ENCODE peak calls at places on chromosome 12, in five cellular contexts. U, W, B, D and L are unnamed samples.

GRCh38 chr12:79547044-79547734 is 143.6 kb downstream of the PAWR start:
- DNase-seq in W (no peak), B (no peak), D (no peak), U (peak; percentile 98), L (no peak)

GRCh38 chr12:40561395-40561966 is 130.8 kb upstream of the CNTN1 start:
- DNase-seq in U (no peak), B (no peak), D (no peak), W (no peak), L (no peak)

GRCh38 chr12:75642226-75642625 is 130.8 kb upstream of the KRR1 start:
- DNase-seq in W (no peak), U (peak; percentile 44), B (no peak), D (peak; percentile 17), L (no peak)

GRCh38 chr12:7907009-7907408 is 29.0 kb downstream of the SLC2A3 start:
- DNase-seq in U (peak; percentile 42), B (no peak), D (no peak), W (no peak), L (no peak)

GRCh38 chr12:63994704-63995103 is 150.2 kb downstream of the SRGAP1 start:
- DNase-seq in U (no peak), W (no peak), B (no peak), D (no peak), L (no peak)

GRCh38 chr12:62738611-62739010 is 196.3 kb downstream of the PPM1H start:
- DNase-seq in U (no peak), W (no peak), B (no peak), D (no peak), L (no peak)

GRCh38 chr12:42056130-42056529 is 88.5 kb downstream of the GXYLT1 start:
- DNase-seq in U (no peak), W (no peak), D (peak; percentile 26), B (no peak), L (no peak)

GRCh38 chr12:40819427-40820108 is 127.3 kb downstream of the CNTN1 start:
- DNase-seq in D (no peak), B (no peak), W (no peak), U (no peak), L (no peak)

GRCh38 chr12:15329891-15330290 is 7.6 kb downstream of the PTPRO start:
- DNase-seq in B (no peak), D (no peak), W (no peak), U (no peak), L (no peak)

GRCh38 chr12:108447168-108447840 is 67.8 kb upstream of the FICD start:
- DNase-seq in B (no peak), W (no peak), D (no peak), U (peak; percentile 52), L (no peak)

GRCh38 chr12:114614040-114614439 is 69.9 kb downstream of the TBX3 start:
- DNase-seq in B (no peak), U (no peak), W (no peak), D (no peak), L (no peak)

GRCh38 chr12:57148469-57149308 is 1.3 kb upstream of the LRP1-AS start:
- DNase-seq in B (peak; percentile 88), W (no peak), D (no peak), U (peak; percentile 14), L (no peak)

GRCh38 chr12:57146925-57147640 is at the start of gene LRP1-AS:
- DNase-seq in B (no peak), W (no peak), D (no peak), U (no peak), L (no peak)

GRCh38 chr12:57147641-57147944 is 174 bp upstream of the LRP1-AS start:
- DNase-seq in D (no peak), U (no peak), B (peak; percentile 75), W (no peak), L (no peak)

GRCh38 chr12:57150400-57150799 is 3.0 kb upstream of the LRP1-AS start:
- DNase-seq in U (no peak), W (no peak), B (no peak), D (no peak), L (no peak)

GRCh38 chr12:57149309-57149900 is 2.0 kb upstream of the LRP1-AS start:
- DNase-seq in U (peak; percentile 17), D (no peak), B (peak; percentile 88), W (no peak), L (no peak)
- H3K4me3 ChIP-seq in U (no peak overlapping the region), D (no peak overlapping the region), B (no peak overlapping the region), W (no peak overlapping the region), L (no peak overlapping the region)

GRCh38 chr12:125191361-125192087 is 126.3 kb downstream of the AACS start:
- DNase-seq in D (no peak), U (no peak), B (no peak), W (no peak), L (no peak)
- H3K4me3 ChIP-seq in D (no peak overlapping the region), U (no peak overlapping the region), B (no peak overlapping the region), W (no peak overlapping the region), L (no peak overlapping the region)

DNA sequence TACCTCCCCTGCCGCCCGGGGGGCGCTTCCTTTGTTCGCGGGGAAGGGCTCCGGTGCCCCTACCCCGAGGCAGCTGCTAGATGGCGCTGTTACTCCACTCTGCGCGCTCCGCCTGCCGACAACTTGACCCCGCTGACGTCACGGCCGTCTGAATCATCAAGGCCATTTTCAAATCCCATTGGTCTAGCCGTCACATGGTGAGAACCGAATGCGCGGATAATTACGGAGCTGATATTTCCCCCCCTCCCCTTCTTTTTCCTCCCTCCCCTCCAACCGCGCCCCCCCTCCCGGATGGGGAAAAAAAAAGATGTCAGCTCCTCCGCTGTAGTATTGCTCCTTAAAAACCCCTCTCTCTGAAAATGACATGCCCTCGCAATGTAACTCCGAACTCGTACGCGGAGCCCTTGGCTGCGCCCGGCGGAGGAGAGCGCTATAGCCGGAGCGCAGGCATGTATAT is at the start of gene HOXC10:
- DNase-seq in W (peak; percentile 65), B (peak; percentile 93), D (peak; percentile 75), U (peak; percentile 71), L (peak; percentile 54)
- H3K4me3 ChIP-seq in W (no peak within 1 kb of the TSS), B (no peak within 1 kb of the TSS), D (peak within 1 kb of the TSS; percentile 13), U (no peak within 1 kb of the TSS), L (peak within 1 kb of the TSS; percentile 6)

GRCh38 chr12:66164349-66164821 is 5.4 kb downstream of the TMBIM4 start:
- DNase-seq in D (no peak), W (no peak), U (no peak), B (no peak), L (no peak)

GRCh38 chr12:66169221-66170170 is at the start of gene TMBIM4:
- DNase-seq in W (peak; percentile 86), B (peak; percentile 93), D (peak; percentile 92), U (peak; percentile 87), L (peak; percentile 83)

GRCh38 chr12:66168410-66168809 is 1.4 kb downstream of the TMBIM4 start:
- DNase-seq in B (no peak), W (no peak), D (no peak), U (no peak), L (no peak)

GRCh38 chr12:66165141-66165540 is 4.7 kb downstream of the TMBIM4 start:
- DNase-seq in D (no peak), W (no peak), B (no peak), U (no peak), L (no peak)

GRCh38 chr12:66166561-66166960 is 3.2 kb downstream of the TMBIM4 start:
- DNase-seq in U (no peak), B (no peak), W (no peak), D (no peak), L (no peak)
- H3K4me3 ChIP-seq in U (no peak overlapping the region), B (no peak overlapping the region), W (no peak overlapping the region), D (no peak overlapping the region), L (no peak overlapping the region)

GRCh38 chr12:53456654-53457366 is 4.9 kb downstream of the PCBP2 start:
- DNase-seq in B (no peak), D (no peak), U (no peak), W (no peak), L (no peak)

GRCh38 chr12:53451661-53452158 is at the start of gene PCBP2:
- DNase-seq in B (peak; percentile 99), W (peak; percentile 95), U (peak; percentile 100), D (peak; percentile 99), L (peak; percentile 95)

GRCh38 chr12:53452159-53453077 is 516 bp downstream of the PCBP2 start:
- DNase-seq in W (peak; percentile 67), U (peak; percentile 75), D (peak; percentile 88), B (peak; percentile 92), L (peak; percentile 70)

GRCh38 chr12:53453953-53454640 is 2.2 kb downstream of the PCBP2 start:
- DNase-seq in U (no peak), D (no peak), B (no peak), W (no peak), L (no peak)

GRCh38 chr12:53454710-53455109 is 2.8 kb downstream of the PCBP2 start:
- DNase-seq in W (no peak), U (no peak), D (no peak), B (no peak), L (no peak)
- H3K4me3 ChIP-seq in W (no peak overlapping the region), U (no peak overlapping the region), D (no peak overlapping the region), B (no peak overlapping the region), L (no peak overlapping the region)

GRCh38 chr12:10212623-10213131 is at the start of gene GABARAPL1:
- DNase-seq in U (peak; percentile 82), D (peak; percentile 57), W (peak; percentile 79), B (peak; percentile 88), L (peak; percentile 80)
- H3K4me3 ChIP-seq in U (peak within 1 kb of the TSS; percentile 90), D (peak within 1 kb of the TSS; percentile 64), W (peak within 1 kb of the TSS; percentile 56), B (peak within 1 kb of the TSS; percentile 55), L (peak within 1 kb of the TSS; percentile 81)

GRCh38 chr12:118375348-118375747 is 1.0 kb upstream of the SUDS3 start:
- DNase-seq in U (no peak), B (no peak), D (no peak), W (no peak), L (no peak)
- H3K4me3 ChIP-seq in U (no peak overlapping the region), B (no peak overlapping the region), D (no peak overlapping the region), W (peak overlapping the region; percentile 86), L (no peak overlapping the region)

DNA sequence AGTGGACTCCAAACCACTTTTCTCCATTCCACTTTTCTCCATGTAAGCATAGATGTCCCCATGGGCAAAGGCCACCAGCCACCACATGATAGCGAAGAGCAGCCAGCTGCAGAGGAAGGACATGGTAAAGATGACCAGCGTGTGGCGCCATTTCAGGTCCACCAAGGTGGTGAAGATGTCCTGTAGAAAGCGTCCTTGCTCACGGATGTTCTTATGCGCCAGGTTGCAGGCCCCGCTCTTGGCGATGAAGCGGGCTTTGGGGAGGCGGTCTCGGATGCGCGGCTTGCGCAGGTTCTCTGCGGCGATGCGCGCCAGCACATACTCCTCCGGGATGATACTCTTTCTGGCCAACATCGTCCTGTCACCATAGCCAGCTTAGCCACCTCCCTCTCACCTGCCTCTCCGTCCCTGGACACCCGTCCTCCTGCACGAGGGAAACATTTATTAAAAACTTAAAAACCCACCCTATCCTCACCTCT is 1.2 kb downstream of the KCNJ8 start:
- DNase-seq in D (no peak), U (no peak), W (no peak), B (peak; percentile 46), L (no peak)
- H3K4me3 ChIP-seq in D (no peak overlapping the region), U (no peak overlapping the region), W (no peak overlapping the region), B (no peak overlapping the region), L (no peak overlapping the region)

DNA sequence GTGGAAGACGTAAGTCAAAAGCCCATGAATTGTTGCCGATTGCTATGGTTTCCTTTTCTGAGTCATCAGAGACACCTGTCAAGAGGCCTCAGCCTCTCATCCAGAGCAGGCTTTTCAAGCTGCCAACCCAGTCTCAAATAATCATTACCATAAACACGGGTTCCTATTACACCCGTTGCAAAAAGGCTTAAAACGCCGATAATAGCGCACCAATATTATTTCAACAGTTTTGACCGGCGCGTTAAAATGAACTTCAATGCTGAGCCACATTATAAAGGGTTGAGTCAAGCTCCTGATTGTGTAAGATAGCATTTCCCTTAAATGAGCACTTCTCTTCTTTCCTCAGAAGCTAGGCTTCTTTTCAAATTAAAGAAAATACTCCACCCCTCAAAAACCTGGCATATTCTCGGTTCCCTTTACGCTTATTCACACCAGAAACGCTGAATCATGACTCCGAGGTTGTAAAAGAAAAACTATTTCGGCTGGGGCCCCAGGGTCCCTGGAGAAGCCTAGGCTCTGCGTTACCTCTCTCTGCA is 1.4 kb downstream of the TMTC1 start:
- DNase-seq in W (no peak), U (peak; percentile 79), B (no peak), D (peak; percentile 23), L (no peak)
- H3K4me3 ChIP-seq in W (no peak overlapping the region), U (peak overlapping the region; percentile 58), B (peak overlapping the region; percentile 95), D (peak overlapping the region; percentile 27), L (no peak overlapping the region)